ENCODE peak calls at places on chromosome 11, in nine cellular contexts. B is neural progenitor cell; K is lower leg skin; P is epithelial cell of esophagus; Z is IMR-90; W is heart right ventricle; I is spleen; T is OCI-LY7; Y is CD8-positive, alpha-beta memory T cell. O is an unnamed sample.

GRCh38 chr11:71449596-71449995 is 1.4 kb upstream of the DHCR7 start:
- DNase-seq in W (no peak), B (peak), T (peak), Z (no peak), P (peak), K (no peak), Y (no peak), I (no peak), O (no peak)

GRCh38 chr11:47433991-47434786 is 8.0 kb upstream of the PSMC3 start:
- DNase-seq in I (no peak), T (no peak), B (no peak), Z (peak), P (no peak), Y (no peak), K (no peak), W (no peak), O (peak)

GRCh38 chr11:62879554-62879953 is 1.1 kb upstream of the SLC3A2 start:
- DNase-seq in Y (peak), P (no peak), I (no peak), K (peak), Z (no peak), W (no peak), B (no peak), T (no peak), O (peak)

GRCh38 chr11:67177399-67178281 is 58.6 kb downstream of the KDM2A start:
- DNase-seq in Z (peak), P (no peak), K (no peak), T (no peak), B (no peak), W (no peak), Y (no peak), I (no peak), O (no peak)

GRCh38 chr11:31817621-31818493 is 6.7 kb upstream of the PAX6 start:
- DNase-seq in B (peak), Y (no peak), T (no peak), W (no peak), P (no peak), Z (no peak), K (no peak), I (peak), O (no peak)

GRCh38 chr11:1382429-1382828 is 7.3 kb upstream of the BRSK2 start:
- DNase-seq in Z (no peak), W (peak), Y (no peak), T (no peak), P (no peak), B (no peak), I (peak), K (no peak), O (no peak)

GRCh38 chr11:2662430-2663299 is 37.1 kb downstream of the KCNQ1OT1 start:
- DNase-seq in W (no peak), B (no peak), Z (no peak), K (peak), P (no peak), I (peak), T (no peak), Y (no peak), O (no peak)

GRCh38 chr11:12884751-12885318 is 124.3 kb upstream of the RASSF10 start:
- DNase-seq in Y (no peak), K (no peak), Z (no peak), T (no peak), I (no peak), W (no peak), P (no peak), B (no peak), O (peak)

GRCh38 chr11:70544774-70545625 is 146.7 kb downstream of the CTTN start:
- DNase-seq in B (peak), K (no peak), Y (peak), I (peak), P (no peak), W (no peak), Z (peak), T (no peak), O (peak)

GRCh38 chr11:3213659-3214419 is 4.8 kb downstream of the MRGPRG start:
- DNase-seq in T (no peak), Y (peak), B (no peak), P (no peak), K (no peak), Z (no peak), W (no peak), I (peak), O (no peak)

GRCh38 chr11:62542111-62542745 is 4.4 kb downstream of the AHNAK start:
- DNase-seq in K (no peak), T (no peak), W (no peak), Y (no peak), Z (peak), P (no peak), I (no peak), B (no peak), O (no peak)

GRCh38 chr11:116865696-116866095 is 28.3 kb upstream of the APOA1 start:
- DNase-seq in Z (peak), B (no peak), Y (no peak), T (no peak), W (no peak), K (no peak), I (no peak), P (no peak), O (peak)

GRCh38 chr11:65078151-65078550 is 5.7 kb downstream of the CDCA5 start:
- DNase-seq in B (peak), K (no peak), P (peak), W (peak), Y (peak), I (peak), Z (peak), T (peak), O (peak)

GRCh38 chr11:126345759-126346585 is 9.5 kb upstream of the ST3GAL4 start:
- DNase-seq in T (no peak), Y (no peak), Z (peak), I (peak), B (no peak), P (peak), W (peak), K (peak), O (peak)

GRCh38 chr11:82883853-82884252 is 16.4 kb downstream of the PRCP start:
- DNase-seq in K (no peak), I (no peak), P (no peak), Y (no peak), T (no peak), Z (peak), W (no peak), B (no peak), O (no peak)

GRCh38 chr11:77111946-77112345 is 9.3 kb downstream of the OMP start:
- DNase-seq in K (no peak), P (no peak), B (no peak), Z (no peak), I (no peak), T (no peak), W (no peak), Y (no peak), O (no peak)

GRCh38 chr11:29318134-29318845 is 698.5 kb downstream of the KCNA4 start:
- DNase-seq in I (no peak), P (peak), K (no peak), Y (no peak), Z (peak), W (no peak), B (no peak), T (no peak), O (peak)

GRCh38 chr11:777288-778255 is at the start of gene GATD1:
- DNase-seq in B (peak), T (peak), Y (peak), K (peak), Z (peak), P (peak), W (peak), I (peak), O (peak)

DNA sequence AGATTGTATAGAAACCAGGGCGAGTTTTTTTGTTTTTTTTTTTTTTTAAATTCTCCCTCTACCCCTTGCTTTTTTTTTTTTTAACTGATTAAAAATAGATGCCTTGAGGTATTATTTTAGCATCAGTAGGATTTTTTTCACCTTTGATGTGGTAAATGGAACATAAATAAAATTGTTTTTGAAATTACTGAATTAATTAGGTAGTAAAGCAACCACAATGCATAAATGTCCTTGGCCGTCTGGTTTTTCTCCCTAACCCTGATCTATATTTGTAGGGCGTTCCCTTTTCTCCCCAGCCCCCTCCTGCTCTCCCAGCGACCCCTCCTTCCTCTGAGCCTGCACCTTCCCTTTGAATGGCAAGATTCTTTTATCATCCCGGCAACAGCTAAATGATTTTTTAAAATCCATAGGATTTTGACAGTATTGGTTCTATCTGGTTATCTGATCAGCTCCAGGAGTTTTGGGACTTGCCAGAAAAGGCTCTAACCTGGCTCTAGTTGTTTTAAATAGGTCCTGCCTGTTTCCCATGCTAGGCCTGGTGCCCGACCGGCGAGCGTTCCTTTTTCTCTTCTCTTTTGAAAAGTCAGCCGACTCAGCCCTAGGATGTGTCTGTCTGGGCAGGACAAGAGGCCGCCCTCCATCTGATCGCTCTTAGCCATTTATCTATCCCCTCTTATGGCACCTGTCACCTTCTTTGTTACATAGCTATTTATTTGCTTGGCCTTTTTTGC is 108.0 kb downstream of the ZBTB16 start:
- DNase-seq in B (no peak), K (no peak), Z (no peak), P (no peak), I (no peak), T (no peak), W (no peak), Y (no peak), O (no peak)
- H3K4me3 ChIP-seq in B (no peak), K (no peak), Z (no peak), P (no peak), I (no peak), T (peak), W (no peak), Y (peak), O (no peak)

DNA sequence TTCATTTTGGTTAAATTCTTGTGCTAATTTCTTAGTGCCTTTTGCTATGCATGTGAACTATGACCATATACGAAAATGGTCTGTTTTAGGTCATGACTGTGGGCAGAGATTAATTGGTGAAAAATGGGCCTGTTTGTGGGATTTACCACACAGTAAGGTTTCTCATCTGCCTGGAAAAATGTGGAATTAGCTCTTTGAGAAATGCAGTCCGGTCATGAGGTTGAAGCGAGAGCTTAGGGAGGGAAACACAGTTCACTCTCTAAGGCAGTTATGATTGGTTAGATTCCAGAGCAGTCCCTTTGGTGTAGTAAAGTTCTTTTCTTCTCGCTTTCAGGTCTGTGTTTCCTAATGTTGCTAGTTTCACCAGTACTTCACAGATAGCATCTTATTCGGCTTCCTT is 1.2 kb upstream of the PDE3B start:
- DNase-seq in I (no peak), Y (no peak), P (no peak), K (no peak), W (no peak), T (no peak), B (no peak), Z (no peak), O (no peak)
- H3K4me3 ChIP-seq in I (peak), Y (peak), P (no peak), K (no peak), W (no peak), T (no peak), B (peak), Z (no peak), O (no peak)

GRCh38 chr11:44948155-44948554 is 2.5 kb downstream of the TP53I11 start:
- DNase-seq in K (no peak), W (no peak), Z (no peak), I (no peak), P (no peak), Y (no peak), B (no peak), T (no peak), O (no peak)

GRCh38 chr11:44950036-44950624 is 553 bp downstream of the TP53I11 start:
- DNase-seq in Y (peak), T (no peak), W (peak), P (no peak), I (peak), B (peak), K (no peak), Z (no peak), O (no peak)

GRCh38 chr11:44947114-44947513 is 3.6 kb downstream of the TP53I11 start:
- DNase-seq in K (no peak), W (no peak), Z (no peak), I (no peak), P (no peak), Y (no peak), T (no peak), B (no peak), O (no peak)

GRCh38 chr11:44950625-44951472 is at the start of gene TP53I11:
- DNase-seq in Z (peak), T (no peak), P (peak), I (peak), K (peak), B (peak), W (peak), Y (peak), O (no peak)

DNA sequence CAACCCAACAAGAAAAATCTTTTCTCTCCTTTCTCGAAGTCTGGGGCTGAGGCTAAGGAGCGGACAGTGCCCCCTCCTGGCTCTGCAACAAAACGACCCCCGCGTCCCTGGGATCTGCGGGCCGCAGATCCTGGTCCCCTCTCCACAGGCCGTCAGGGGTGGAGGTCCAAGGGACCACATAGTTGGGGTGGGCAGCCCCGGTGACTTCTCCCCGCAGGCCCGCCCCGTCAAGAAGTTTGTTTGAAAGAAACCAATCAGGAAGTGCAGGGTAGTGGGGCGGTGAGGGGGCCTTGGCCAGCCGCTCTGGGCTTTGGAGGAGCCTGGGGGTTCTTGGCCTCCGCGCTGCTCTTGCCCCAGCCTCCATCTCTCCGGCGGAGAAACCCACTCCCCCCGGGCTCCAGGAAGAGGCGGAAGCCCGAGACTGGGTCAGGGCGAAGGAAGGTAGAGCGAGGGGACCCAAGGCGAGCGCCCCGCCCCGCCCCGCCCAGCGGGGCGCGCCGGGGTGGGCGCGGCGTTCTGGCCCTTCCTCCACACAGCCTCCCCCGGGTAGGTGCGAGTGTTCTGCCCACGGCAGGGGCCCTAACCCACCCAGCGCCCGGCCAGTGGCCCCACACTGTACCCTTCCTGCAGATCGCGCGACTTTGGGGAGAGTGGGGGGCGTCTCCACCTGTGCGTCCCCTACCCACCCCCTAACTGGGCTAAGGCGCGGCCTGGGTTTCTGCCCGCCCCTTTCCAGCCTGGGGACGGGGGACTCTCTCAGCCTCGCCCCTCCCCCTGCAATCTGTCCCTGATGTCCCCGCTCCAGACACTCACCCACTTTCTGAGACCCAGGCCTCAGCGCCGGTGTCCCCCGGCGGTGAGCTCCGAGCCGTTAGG is 1.3 kb downstream of the TP53I11 start:
- DNase-seq in B (peak), W (peak), K (no peak), Z (peak), Y (peak), I (peak), T (no peak), P (no peak), O (no peak)
- H3K4me3 ChIP-seq in B (peak), W (peak), K (peak), Z (peak), Y (peak), I (peak), T (no peak), P (peak), O (peak)

DNA sequence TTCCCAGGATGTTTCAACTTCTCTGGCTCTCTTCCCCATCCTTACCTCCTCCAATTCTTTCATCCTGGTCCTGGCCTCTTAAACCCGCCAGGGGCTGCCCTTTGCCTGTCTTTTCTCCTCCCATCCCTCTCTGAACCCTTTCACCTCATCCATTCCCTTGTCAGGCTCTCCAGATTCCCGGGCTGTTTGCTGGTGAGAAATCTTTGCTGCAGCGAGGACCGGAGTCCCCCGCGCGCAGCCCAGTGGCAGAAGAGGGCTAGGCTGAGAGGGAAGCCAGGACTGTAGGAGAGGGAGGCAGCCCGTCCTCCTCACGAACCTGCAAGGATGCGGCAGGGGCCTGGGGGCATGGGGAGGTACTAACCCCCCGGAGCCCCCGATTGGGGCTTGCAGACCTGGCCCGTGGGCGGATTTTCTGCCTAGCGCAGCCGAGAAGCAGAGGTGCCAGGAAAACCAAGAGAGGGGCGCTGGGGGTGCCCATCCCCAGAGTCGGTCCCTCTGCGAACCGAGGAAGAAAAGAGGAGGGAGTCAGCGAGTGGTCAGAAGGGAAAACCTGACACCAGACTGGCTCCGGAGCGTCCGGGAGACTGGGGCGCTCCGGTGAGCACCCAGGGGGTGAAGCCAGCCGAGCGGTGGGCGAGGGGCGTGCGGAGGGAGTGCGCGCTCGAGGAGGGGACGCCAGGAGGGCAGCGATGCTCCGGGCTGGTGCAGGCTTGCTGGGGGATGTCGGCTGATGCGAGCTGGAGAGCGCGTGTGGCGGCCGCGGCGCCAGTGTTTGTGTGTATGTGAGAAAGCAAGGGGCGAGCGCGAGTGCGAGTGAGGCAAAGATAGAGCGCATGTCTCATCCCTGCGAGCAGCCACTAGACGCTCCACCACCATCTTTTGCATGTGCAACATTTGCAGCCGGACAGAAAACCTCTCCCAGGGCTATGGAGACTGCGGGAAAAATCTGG is at the start of gene GRIA4:
- DNase-seq in B (peak), W (peak), Z (peak), Y (no peak), P (peak), I (peak), T (no peak), K (no peak), O (peak)
- H3K4me3 ChIP-seq in B (peak), W (peak), Z (peak), Y (no peak), P (no peak), I (peak), T (no peak), K (peak), O (peak)

GRCh38 chr11:134466909-134467567 is 55.0 kb upstream of the B3GAT1 start:
- DNase-seq in Z (no peak), I (no peak), K (no peak), W (no peak), B (no peak), Y (no peak), T (no peak), P (no peak), O (no peak)
- H3K4me3 ChIP-seq in Z (no peak), I (no peak), K (no peak), W (no peak), B (no peak), Y (no peak), T (no peak), P (no peak), O (no peak)

O was measured in astrocyte of the spinal cord.